ENCODE peak calls at places on chromosomes 1 and 21, in eight cellular contexts. J is lower lobe of right lung, G is transverse colon, T is cardiac muscle cell, R is colonic mucosa, D is H7, U is SK-N-SH, E is Peyer's patch. O is an unnamed sample.

GRCh38 chr1:21783679-21784603 is 992 bp upstream of the USP48 start:
- DNase-seq in J (peak; percentile 53), T (peak; percentile 99), R (peak; percentile 32), E (no peak), D (peak; percentile 94), U (peak; percentile 93), G (peak; percentile 15), O (peak; percentile 52)

GRCh38 chr1:93976291-93976690 is 67.1 kb upstream of the GCLM start:
- DNase-seq in J (no peak), D (no peak), E (no peak), T (no peak), G (no peak), U (no peak), R (no peak), O (no peak)

GRCh38 chr1:229360417-229360816 is 17.6 kb upstream of the CCSAP start:
- DNase-seq in T (no peak), D (no peak), R (no peak), U (no peak), G (no peak), J (no peak), E (no peak), O (no peak)

GRCh38 chr1:223350361-223350908 is 13.5 kb downstream of the SUSD4 start:
- DNase-seq in E (no peak), D (no peak), R (no peak), T (peak; percentile 37), G (no peak), J (no peak), U (no peak), O (no peak)

GRCh38 chr1:52825868-52826267 is 16.7 kb upstream of the ZYG11A start:
- DNase-seq in J (no peak), T (peak; percentile 32), D (no peak), G (no peak), R (no peak), E (no peak), U (no peak), O (no peak)

GRCh38 chr1:54355931-54356679 is 50.1 kb downstream of the SSBP3 start:
- DNase-seq in T (peak; percentile 43), R (peak; percentile 71), G (peak; percentile 50), U (peak; percentile 62), D (no peak), J (no peak), E (no peak), O (no peak)

GRCh38 chr1:7136166-7136953 is 351.1 kb downstream of the CAMTA1 start:
- DNase-seq in J (no peak), E (no peak), U (no peak), D (no peak), G (no peak), R (no peak), T (no peak), O (no peak)

GRCh38 chr1:224113545-224113917 is 380 bp upstream of the FBXO28 start:
- DNase-seq in G (no peak), J (no peak), E (no peak), T (no peak), R (no peak), U (no peak), D (no peak), O (no peak)

GRCh38 chr1:175129997-175130648 is 62.5 kb downstream of the KIAA0040 start:
- DNase-seq in R (no peak), E (no peak), G (no peak), T (peak; percentile 39), D (peak; percentile 48), J (no peak), U (peak; percentile 44), O (no peak)

GRCh38 chr1:3468236-3469103 is 14.0 kb downstream of the ARHGEF16 start:
- DNase-seq in G (peak; percentile 8), E (no peak), J (peak; percentile 46), D (no peak), U (no peak), T (no peak), R (no peak), O (no peak)

GRCh38 chr1:19688041-19688842 is 23.6 kb downstream of the HTR6 start:
- DNase-seq in D (no peak), J (no peak), G (no peak), U (no peak), E (peak; percentile 28), T (no peak), R (no peak), O (no peak)

GRCh38 chr1:21906173-21907078 is 30.7 kb downstream of the HSPG2 start:
- DNase-seq in U (no peak), E (no peak), T (peak; percentile 90), R (peak; percentile 56), G (no peak), J (no peak), D (peak; percentile 64), O (no peak)

GRCh38 chr1:52595061-52595460 is 7.1 kb upstream of the GPX7 start:
- DNase-seq in G (no peak), D (no peak), J (no peak), T (no peak), U (no peak), E (no peak), R (no peak), O (no peak)

GRCh38 chr1:215273838-215274516 is 191.4 kb downstream of the KCNK2 start:
- DNase-seq in R (no peak), G (no peak), E (no peak), D (no peak), U (no peak), T (peak; percentile 74), J (no peak), O (peak; percentile 69)

GRCh38 chr21:46356494-46357334 is 32.8 kb downstream of the PCNT start:
- DNase-seq in R (no peak), G (no peak), J (no peak), T (no peak), D (no peak), E (no peak), U (no peak), O (no peak)

DNA sequence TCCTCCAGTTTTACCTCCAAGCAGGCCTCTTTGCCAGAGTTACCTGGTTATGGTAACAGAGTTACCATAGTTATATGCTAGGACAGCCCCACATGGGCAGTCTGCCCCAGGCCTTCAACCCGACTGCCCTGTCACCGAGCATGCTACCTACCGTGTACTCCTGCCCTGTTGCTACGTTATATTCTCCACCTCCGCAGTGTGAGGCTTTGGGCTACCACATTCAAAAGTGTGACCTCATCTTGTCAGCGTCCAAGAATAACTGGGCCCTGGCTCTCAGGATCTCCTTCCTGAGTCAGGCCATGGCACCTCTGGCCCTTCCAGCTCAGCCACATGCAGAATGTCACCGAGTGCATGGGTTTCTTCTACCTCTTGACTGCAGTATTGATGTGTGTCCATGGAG is 8.9 kb downstream of the MAPKAPK2 start:
- DNase-seq in R (no peak), J (no peak), T (no peak), D (no peak), E (no peak), U (no peak), G (no peak), O (no peak)
- H3K4me3 ChIP-seq in R (no peak overlapping the region), J (no peak overlapping the region), T (peak overlapping the region; percentile 5), D (no peak overlapping the region), E (no peak overlapping the region), U (no peak overlapping the region), G (no peak overlapping the region), O (no peak overlapping the region)

GRCh38 chr21:44402323-44403105 is 49.1 kb downstream of the TRPM2 start:
- DNase-seq in T (no peak), U (peak; percentile 21), R (no peak), J (no peak), D (no peak), E (no peak), G (no peak), O (no peak)

GRCh38 chr21:44399955-44400790 is 46.8 kb downstream of the TRPM2 start:
- DNase-seq in J (no peak), D (peak; percentile 46), E (no peak), G (no peak), T (no peak), U (peak; percentile 26), R (no peak), O (no peak)

GRCh38 chr21:44399151-44399954 is 45.9 kb downstream of the TRPM2 start:
- DNase-seq in U (peak; percentile 17), J (no peak), T (no peak), R (no peak), E (no peak), D (peak; percentile 47), G (no peak), O (no peak)

GRCh38 chr21:44401386-44402160 is 48.2 kb downstream of the TRPM2 start:
- DNase-seq in T (no peak), R (no peak), G (no peak), D (no peak), J (no peak), E (no peak), U (peak; percentile 20), O (no peak)

GRCh38 chr21:44400791-44401385 is 47.5 kb downstream of the TRPM2 start:
- DNase-seq in E (no peak), U (no peak), D (no peak), R (no peak), T (no peak), G (no peak), J (no peak), O (no peak)
- H3K4me3 ChIP-seq in E (no peak overlapping the region), U (no peak overlapping the region), D (no peak overlapping the region), R (no peak overlapping the region), T (no peak overlapping the region), G (no peak overlapping the region), J (no peak overlapping the region), O (no peak overlapping the region)

DNA sequence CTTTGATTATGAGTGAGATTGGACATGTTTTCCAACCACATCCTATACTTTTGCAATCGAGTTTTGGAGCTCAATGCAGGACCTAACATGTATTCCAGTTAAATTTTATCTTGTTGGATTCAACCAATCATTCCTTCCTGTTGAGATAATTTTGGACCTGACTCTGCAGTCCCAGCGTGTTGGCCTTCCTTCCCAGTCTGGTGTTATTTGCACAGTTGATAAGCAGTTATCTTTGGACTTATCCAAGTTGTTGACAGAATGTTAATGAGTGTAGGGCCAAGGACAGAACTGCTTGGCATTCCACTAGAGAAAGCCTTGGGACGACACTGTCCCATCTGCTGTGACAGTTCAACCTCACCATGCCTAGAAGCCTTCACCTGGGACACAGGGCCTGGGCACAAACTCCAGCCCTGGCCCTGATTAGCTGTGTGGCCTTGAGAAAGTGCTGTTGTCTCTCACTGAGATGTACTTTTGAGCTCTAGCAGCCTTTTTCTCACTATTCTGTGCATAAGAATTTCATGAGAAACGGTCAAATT is 104.1 kb upstream of the SLC25A33 start:
- DNase-seq in R (peak; percentile 58), D (no peak), U (no peak), E (no peak), G (peak; percentile 52), T (peak; percentile 36), J (no peak), O (no peak)
- H3K4me3 ChIP-seq in R (no peak overlapping the region), D (no peak overlapping the region), U (no peak overlapping the region), E (no peak overlapping the region), G (no peak overlapping the region), T (no peak overlapping the region), J (no peak overlapping the region), O (no peak overlapping the region)

DNA sequence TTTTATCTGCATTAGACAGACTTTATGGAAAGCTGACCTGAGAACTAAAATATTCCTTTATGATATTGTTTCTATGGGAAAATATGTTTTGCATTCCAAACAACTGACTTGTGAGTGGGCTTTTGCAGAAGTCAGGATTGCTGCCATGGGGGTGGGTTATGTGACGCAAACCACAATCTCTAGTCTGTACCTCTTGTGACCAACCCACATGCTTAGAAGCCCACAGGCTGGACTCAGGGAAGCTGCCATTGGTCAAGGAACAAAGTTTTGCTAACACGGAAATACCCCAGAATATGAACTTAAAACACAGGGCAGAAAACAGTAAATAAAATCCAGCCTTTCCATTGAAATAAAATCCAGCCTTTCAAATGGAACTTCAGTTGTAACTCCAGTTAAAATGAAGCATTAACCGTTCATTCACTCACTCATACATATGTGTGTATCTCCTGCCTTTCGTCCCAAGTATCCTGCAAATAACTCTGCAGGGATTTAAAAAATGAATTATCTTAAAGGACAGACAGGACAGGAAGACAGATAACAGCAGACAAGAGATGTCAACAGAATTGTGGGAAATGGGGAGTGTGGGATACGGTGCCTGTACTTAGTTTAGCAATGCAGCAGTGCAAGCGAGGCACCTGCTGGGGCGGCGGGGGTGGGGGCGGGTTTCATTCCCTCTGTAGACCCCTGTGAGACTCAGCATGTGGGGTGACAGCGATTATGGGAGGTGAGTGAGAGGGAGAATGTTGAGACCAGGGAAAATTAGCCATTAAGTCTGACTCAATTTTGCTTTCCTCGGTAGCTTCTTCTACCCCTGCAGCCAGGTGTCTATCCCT is 21.0 kb upstream of the ATF3 start:
- DNase-seq in D (peak; percentile 36), T (peak; percentile 83), E (no peak), G (no peak), J (no peak), R (no peak), U (no peak), O (no peak)
- H3K4me3 ChIP-seq in D (no peak overlapping the region), T (no peak overlapping the region), E (no peak overlapping the region), G (no peak overlapping the region), J (no peak overlapping the region), R (no peak overlapping the region), U (no peak overlapping the region), O (no peak overlapping the region)